ENCODE peak calls at places on chromosomes 3 and 15, in nine cellular contexts. One of them, this sample, is unnamed.
A peak's percentile ranks its signal among the peaks of the same experiment; 100 is the strongest.

GRCh38 chr15:31435256-31435781 is 108.7 kb downstream of the KLF13 start:
- DNase-seq in breast epithelium: peak; percentile 76
- DNase-seq in heart left ventricle: peak; percentile 85
- DNase-seq in endothelial cell of umbilical vein: peak; percentile 54
- DNase-seq in cardiac muscle cell: peak; percentile 91
- DNase-seq in left lung: peak; percentile 87
- DNase-seq in psoas muscle: peak; percentile 59
- DNase-seq in stomach: peak; percentile 70
- DNase-seq in esophagus muscularis mucosa: peak; percentile 94
- DNase-seq in this sample: no peak

GRCh38 chr15:64883097-64883581 is 28.6 kb upstream of the ANKDD1A start:
- DNase-seq in left lung: no peak
- DNase-seq in psoas muscle: no peak
- DNase-seq in heart left ventricle: no peak
- DNase-seq in stomach: no peak
- DNase-seq in cardiac muscle cell: no peak
- DNase-seq in endothelial cell of umbilical vein: no peak
- DNase-seq in breast epithelium: no peak
- DNase-seq in esophagus muscularis mucosa: no peak
- DNase-seq in this sample: no peak

GRCh38 chr3:171462224-171462623 is 2.0 kb upstream of the TNIK start:
- DNase-seq in psoas muscle: no peak
- DNase-seq in cardiac muscle cell: peak; percentile 52
- DNase-seq in stomach: no peak
- DNase-seq in breast epithelium: no peak
- DNase-seq in endothelial cell of umbilical vein: no peak
- DNase-seq in heart left ventricle: no peak
- DNase-seq in left lung: no peak
- DNase-seq in esophagus muscularis mucosa: no peak
- DNase-seq in this sample: no peak

GRCh38 chr3:112390783-112391641 is 58.1 kb downstream of the CD200 start:
- DNase-seq in cardiac muscle cell: no peak
- DNase-seq in esophagus muscularis mucosa: no peak
- DNase-seq in heart left ventricle: no peak
- DNase-seq in endothelial cell of umbilical vein: peak; percentile 89
- DNase-seq in left lung: no peak
- DNase-seq in psoas muscle: no peak
- DNase-seq in breast epithelium: peak; percentile 40
- DNase-seq in stomach: no peak
- DNase-seq in this sample: no peak

GRCh38 chr3:71244153-71245051 is 339.1 kb downstream of the FOXP1 start:
- DNase-seq in esophagus muscularis mucosa: no peak
- DNase-seq in psoas muscle: peak; percentile 21
- DNase-seq in stomach: no peak
- DNase-seq in endothelial cell of umbilical vein: no peak
- DNase-seq in cardiac muscle cell: peak; percentile 47
- DNase-seq in breast epithelium: peak; percentile 43
- DNase-seq in heart left ventricle: peak; percentile 28
- DNase-seq in left lung: no peak
- DNase-seq in this sample: no peak

GRCh38 chr3:128559486-128560225 is 66.7 kb upstream of the GATA2 start:
- DNase-seq in stomach: peak; percentile 34
- DNase-seq in cardiac muscle cell: no peak
- DNase-seq in breast epithelium: no peak
- DNase-seq in left lung: no peak
- DNase-seq in psoas muscle: no peak
- DNase-seq in esophagus muscularis mucosa: no peak
- DNase-seq in endothelial cell of umbilical vein: peak; percentile 23
- DNase-seq in heart left ventricle: no peak
- DNase-seq in this sample: no peak

GRCh38 chr3:38158472-38158871 is 6.9 kb upstream of the OXSR1 start:
- DNase-seq in breast epithelium: no peak
- DNase-seq in stomach: no peak
- DNase-seq in endothelial cell of umbilical vein: no peak
- DNase-seq in esophagus muscularis mucosa: peak; percentile 55
- DNase-seq in cardiac muscle cell: no peak
- DNase-seq in psoas muscle: no peak
- DNase-seq in left lung: no peak
- DNase-seq in heart left ventricle: no peak
- DNase-seq in this sample: no peak

GRCh38 chr15:98806275-98806895 is 158.0 kb downstream of the IGF1R start:
- DNase-seq in stomach: no peak
- DNase-seq in left lung: no peak
- DNase-seq in heart left ventricle: no peak
- DNase-seq in endothelial cell of umbilical vein: no peak
- DNase-seq in esophagus muscularis mucosa: no peak
- DNase-seq in breast epithelium: no peak
- DNase-seq in psoas muscle: no peak
- DNase-seq in cardiac muscle cell: no peak
- DNase-seq in this sample: no peak

GRCh38 chr3:139287557-139287956 is 56.3 kb upstream of the MRPS22 start:
- DNase-seq in psoas muscle: no peak
- DNase-seq in heart left ventricle: no peak
- DNase-seq in endothelial cell of umbilical vein: no peak
- DNase-seq in stomach: no peak
- DNase-seq in breast epithelium: no peak
- DNase-seq in left lung: no peak
- DNase-seq in esophagus muscularis mucosa: no peak
- DNase-seq in cardiac muscle cell: no peak
- DNase-seq in this sample: no peak

GRCh38 chr3:73622135-73622534 is 2.6 kb downstream of the PDZRN3 start:
- DNase-seq in breast epithelium: no peak
- DNase-seq in stomach: peak; percentile 80
- DNase-seq in esophagus muscularis mucosa: no peak
- DNase-seq in heart left ventricle: peak; percentile 77
- DNase-seq in cardiac muscle cell: peak; percentile 85
- DNase-seq in endothelial cell of umbilical vein: no peak
- DNase-seq in psoas muscle: peak; percentile 44
- DNase-seq in left lung: no peak
- DNase-seq in this sample: no peak

GRCh38 chr3:159252772-159253384 is 451.0 kb downstream of the MFSD1 start:
- DNase-seq in cardiac muscle cell: peak; percentile 31
- DNase-seq in stomach: no peak
- DNase-seq in endothelial cell of umbilical vein: peak; percentile 80
- DNase-seq in breast epithelium: no peak
- DNase-seq in psoas muscle: no peak
- DNase-seq in left lung: no peak
- DNase-seq in heart left ventricle: no peak
- DNase-seq in esophagus muscularis mucosa: no peak
- DNase-seq in this sample: no peak

GRCh38 chr3:156814295-156814694 is 11.9 kb upstream of the LEKR1 start:
- DNase-seq in esophagus muscularis mucosa: no peak
- DNase-seq in left lung: no peak
- DNase-seq in heart left ventricle: no peak
- DNase-seq in stomach: no peak
- DNase-seq in endothelial cell of umbilical vein: no peak
- DNase-seq in psoas muscle: no peak
- DNase-seq in cardiac muscle cell: no peak
- DNase-seq in breast epithelium: no peak
- DNase-seq in this sample: no peak

GRCh38 chr3:123758081-123758564 is 126.0 kb downstream of the MYLK start:
- DNase-seq in left lung: no peak
- DNase-seq in psoas muscle: no peak
- DNase-seq in cardiac muscle cell: no peak
- DNase-seq in stomach: no peak
- DNase-seq in heart left ventricle: no peak
- DNase-seq in endothelial cell of umbilical vein: no peak
- DNase-seq in breast epithelium: no peak
- DNase-seq in esophagus muscularis mucosa: no peak
- DNase-seq in this sample: no peak

GRCh38 chr3:65170357-65171090 is 482.7 kb upstream of the ADAMTS9 start:
- DNase-seq in heart left ventricle: peak; percentile 91
- DNase-seq in stomach: peak; percentile 52
- DNase-seq in breast epithelium: peak; percentile 84
- DNase-seq in cardiac muscle cell: peak; percentile 69
- DNase-seq in psoas muscle: peak; percentile 84
- DNase-seq in endothelial cell of umbilical vein: peak; percentile 59
- DNase-seq in esophagus muscularis mucosa: peak; percentile 95
- DNase-seq in left lung: peak; percentile 59
- DNase-seq in this sample: peak; percentile 73

GRCh38 chr15:70495988-70496387 is 267.4 kb downstream of the UACA start:
- DNase-seq in left lung: no peak
- DNase-seq in psoas muscle: no peak
- DNase-seq in breast epithelium: no peak
- DNase-seq in esophagus muscularis mucosa: no peak
- DNase-seq in cardiac muscle cell: no peak
- DNase-seq in stomach: no peak
- DNase-seq in endothelial cell of umbilical vein: no peak
- DNase-seq in heart left ventricle: no peak
- DNase-seq in this sample: no peak

GRCh38 chr3:41328916-41329315 is 129.6 kb downstream of the CTNNB1 start:
- DNase-seq in breast epithelium: no peak
- DNase-seq in cardiac muscle cell: no peak
- DNase-seq in left lung: no peak
- DNase-seq in stomach: no peak
- DNase-seq in endothelial cell of umbilical vein: no peak
- DNase-seq in esophagus muscularis mucosa: no peak
- DNase-seq in psoas muscle: no peak
- DNase-seq in heart left ventricle: no peak
- DNase-seq in this sample: no peak

GRCh38 chr3:58203541-58203940 is 7.2 kb downstream of the DNASE1L3 start:
- DNase-seq in endothelial cell of umbilical vein: no peak
- DNase-seq in left lung: no peak
- DNase-seq in esophagus muscularis mucosa: no peak
- DNase-seq in stomach: no peak
- DNase-seq in psoas muscle: no peak
- DNase-seq in cardiac muscle cell: no peak
- DNase-seq in breast epithelium: no peak
- DNase-seq in heart left ventricle: no peak
- DNase-seq in this sample: no peak

GRCh38 chr3:35710554-35710953 is 71.2 kb downstream of the ARPP21 start:
- DNase-seq in heart left ventricle: no peak
- DNase-seq in endothelial cell of umbilical vein: no peak
- DNase-seq in stomach: no peak
- DNase-seq in cardiac muscle cell: no peak
- DNase-seq in esophagus muscularis mucosa: no peak
- DNase-seq in psoas muscle: no peak
- DNase-seq in left lung: no peak
- DNase-seq in breast epithelium: no peak
- DNase-seq in this sample: no peak

GRCh38 chr3:87771338-87772059 is 287.3 kb downstream of the CGGBP1 start:
- DNase-seq in left lung: peak; percentile 36
- DNase-seq in stomach: no peak
- DNase-seq in endothelial cell of umbilical vein: peak; percentile 52
- DNase-seq in breast epithelium: no peak
- DNase-seq in psoas muscle: no peak
- DNase-seq in cardiac muscle cell: peak; percentile 34
- DNase-seq in heart left ventricle: no peak
- DNase-seq in esophagus muscularis mucosa: no peak
- DNase-seq in this sample: no peak

DNA sequence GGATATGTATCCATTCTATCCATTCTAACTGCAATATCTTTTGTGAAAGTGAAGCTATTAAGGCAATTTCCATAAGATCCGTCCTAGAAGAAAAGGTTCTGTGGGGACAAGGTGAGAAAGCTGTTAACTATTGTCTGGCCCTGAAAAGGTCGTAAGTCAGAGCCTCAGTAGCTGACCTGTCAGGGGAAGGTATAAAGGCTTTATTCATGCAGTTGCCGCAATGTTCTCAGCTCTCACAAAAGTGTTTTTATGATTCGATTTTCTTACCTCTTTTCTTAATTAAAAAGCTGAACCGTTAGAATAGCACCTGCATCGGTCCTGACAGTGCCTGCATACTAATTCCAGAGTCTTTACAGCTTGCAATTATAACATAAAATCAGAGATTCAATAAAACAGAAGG is 24.7 kb downstream of the ZIC4 start:
- DNase-seq in left lung: no peak
- DNase-seq in cardiac muscle cell: no peak
- DNase-seq in endothelial cell of umbilical vein: no peak
- DNase-seq in stomach: no peak
- DNase-seq in breast epithelium: no peak
- DNase-seq in psoas muscle: no peak
- DNase-seq in heart left ventricle: no peak
- DNase-seq in esophagus muscularis mucosa: no peak
- DNase-seq in this sample: no peak
- H3K27me3 ChIP-seq in left lung: peaks cover 100% of the 10 kb centered on the region
- H3K27me3 ChIP-seq in cardiac muscle cell: peaks cover 100% of the 10 kb centered on the region
- H3K27me3 ChIP-seq in endothelial cell of umbilical vein: peaks cover 90% of the 10 kb centered on the region
- H3K27me3 ChIP-seq in stomach: peaks cover 44% of the 10 kb centered on the region
- H3K27me3 ChIP-seq in breast epithelium: peaks cover 98% of the 10 kb centered on the region
- H3K27me3 ChIP-seq in psoas muscle: peaks cover 4% of the 10 kb centered on the region
- H3K27me3 ChIP-seq in heart left ventricle: peaks cover 83% of the 10 kb centered on the region
- H3K27me3 ChIP-seq in esophagus muscularis mucosa: no peaks in the 10 kb centered on the region
- H3K27me3 ChIP-seq in this sample: peaks cover 10% of the 10 kb centered on the region

DNA sequence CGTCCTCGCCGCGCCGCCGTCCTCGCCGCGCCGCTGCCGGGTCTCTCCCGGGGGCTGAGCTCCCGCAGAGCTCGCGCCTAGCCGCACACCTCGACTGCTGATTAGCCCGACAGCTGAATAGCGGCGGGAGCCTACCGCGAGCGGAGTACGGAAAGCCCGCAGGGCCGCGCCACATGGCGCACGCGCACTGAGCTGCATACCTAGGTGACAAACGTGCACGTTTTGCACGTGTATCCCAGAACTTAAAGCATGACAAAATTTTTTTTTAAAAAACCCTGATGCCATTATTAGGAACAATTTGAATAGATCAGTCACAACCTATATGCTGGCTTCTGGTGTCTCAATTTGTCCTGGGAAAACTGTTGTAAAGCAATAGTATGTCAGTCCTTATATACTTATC is at the start of gene GOLGA8A:
- DNase-seq in heart left ventricle: peak; percentile 68
- DNase-seq in endothelial cell of umbilical vein: peak; percentile 81
- DNase-seq in breast epithelium: no peak
- DNase-seq in left lung: no peak
- DNase-seq in stomach: peak; percentile 51
- DNase-seq in psoas muscle: peak; percentile 66
- DNase-seq in esophagus muscularis mucosa: no peak
- DNase-seq in cardiac muscle cell: peak; percentile 86
- DNase-seq in this sample: peak; percentile 31
- H3K27ac ChIP-seq in heart left ventricle: no peak within 1 kb of the TSS
- H3K27ac ChIP-seq in endothelial cell of umbilical vein: peak within 1 kb of the TSS; percentile 23
- H3K27ac ChIP-seq in breast epithelium: no peak within 1 kb of the TSS
- H3K27ac ChIP-seq in left lung: no peak within 1 kb of the TSS
- H3K27ac ChIP-seq in stomach: peak within 1 kb of the TSS; percentile 74
- H3K27ac ChIP-seq in psoas muscle: peak within 1 kb of the TSS; percentile 60
- H3K27ac ChIP-seq in esophagus muscularis mucosa: peak within 1 kb of the TSS; percentile 72
- H3K27ac ChIP-seq in cardiac muscle cell: peak within 1 kb of the TSS; percentile 68
- H3K27ac ChIP-seq in this sample: peak within 1 kb of the TSS; percentile 53

GRCh38 chr3:15172806-15173205 is 33.2 kb upstream of the CAPN7 start:
- DNase-seq in heart left ventricle: no peak
- DNase-seq in psoas muscle: no peak
- DNase-seq in stomach: no peak
- DNase-seq in endothelial cell of umbilical vein: no peak
- DNase-seq in left lung: no peak
- DNase-seq in esophagus muscularis mucosa: no peak
- DNase-seq in cardiac muscle cell: no peak
- DNase-seq in breast epithelium: no peak
- DNase-seq in this sample: no peak
- H3K27me3 ChIP-seq in heart left ventricle: no peaks in the 10 kb centered on the region
- H3K27me3 ChIP-seq in psoas muscle: peaks cover 2% of the 10 kb centered on the region
- H3K27me3 ChIP-seq in stomach: no peaks in the 10 kb centered on the region
- H3K27me3 ChIP-seq in endothelial cell of umbilical vein: peaks cover 45% of the 10 kb centered on the region
- H3K27me3 ChIP-seq in left lung: peaks cover 3% of the 10 kb centered on the region
- H3K27me3 ChIP-seq in esophagus muscularis mucosa: no peaks in the 10 kb centered on the region
- H3K27me3 ChIP-seq in cardiac muscle cell: peaks cover 31% of the 10 kb centered on the region
- H3K27me3 ChIP-seq in breast epithelium: no peaks in the 10 kb centered on the region
- H3K27me3 ChIP-seq in this sample: no peaks in the 10 kb centered on the region

DNA sequence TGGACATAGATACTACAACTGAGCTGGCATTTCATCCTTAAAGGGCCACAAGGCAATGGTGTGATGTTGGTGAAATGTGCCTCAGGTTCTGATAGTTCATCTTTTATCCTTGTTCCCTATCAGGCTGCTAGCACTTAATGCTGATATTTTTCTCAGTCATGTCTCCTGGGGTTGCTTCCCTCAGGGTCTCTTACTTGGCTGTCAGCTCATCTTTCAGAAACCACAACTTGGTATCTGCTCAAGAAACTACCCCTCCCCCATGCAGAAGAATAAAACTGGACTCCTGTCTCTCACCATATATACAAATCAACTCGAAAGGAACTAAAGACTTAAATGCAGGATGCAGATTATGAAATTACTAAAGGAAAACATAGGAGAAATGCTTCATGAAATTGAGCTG is 308.1 kb downstream of the CHST2 start:
- DNase-seq in breast epithelium: no peak
- DNase-seq in psoas muscle: no peak
- DNase-seq in stomach: no peak
- DNase-seq in cardiac muscle cell: no peak
- DNase-seq in esophagus muscularis mucosa: no peak
- DNase-seq in heart left ventricle: no peak
- DNase-seq in endothelial cell of umbilical vein: no peak
- DNase-seq in left lung: no peak
- DNase-seq in this sample: no peak
- H3K27ac ChIP-seq in breast epithelium: no peak overlapping the region
- H3K27ac ChIP-seq in psoas muscle: no peak overlapping the region
- H3K27ac ChIP-seq in stomach: no peak overlapping the region
- H3K27ac ChIP-seq in cardiac muscle cell: no peak overlapping the region
- H3K27ac ChIP-seq in esophagus muscularis mucosa: no peak overlapping the region
- H3K27ac ChIP-seq in heart left ventricle: no peak overlapping the region
- H3K27ac ChIP-seq in endothelial cell of umbilical vein: no peak overlapping the region
- H3K27ac ChIP-seq in left lung: no peak overlapping the region
- H3K27ac ChIP-seq in this sample: no peak overlapping the region